ENCODE peak calls at places on chromosomes 11 and 22, in seven cellular contexts. F is MM.1S, W is right atrium auricular region, Z is brain microvascular endothelial cell, C is foreskin keratinocyte, I is fibroblast of villous mesenchyme, Q is GM13977. A is an unnamed sample.
A peak's percentile ranks its signal among the peaks of the same experiment; 100 is the strongest.

GRCh38 chr11:118238397-118238796 is 13.6 kb upstream of the JAML start:
- DNase-seq in C (no peak), Q (no peak), Z (no peak), W (no peak), I (no peak), F (no peak), A (no peak)

GRCh38 chr11:132080121-132080520 is 709.7 kb downstream of the NTM start:
- DNase-seq in I (no peak), W (no peak), Z (no peak), F (no peak), Q (no peak), C (peak; percentile 67), A (no peak)

GRCh38 chr11:11217555-11218286 is 135.3 kb downstream of the CSNK2A3 start:
- DNase-seq in W (no peak), I (no peak), Q (no peak), C (no peak), F (no peak), Z (no peak), A (no peak)

GRCh38 chr11:67629386-67630229 is at the start of gene NUDT8:
- DNase-seq in Z (peak; percentile 54), C (peak; percentile 56), Q (peak; percentile 88), I (peak; percentile 78), F (peak; percentile 93), W (peak; percentile 87), A (peak; percentile 94)

GRCh38 chr22:30260276-30260675 is 6.4 kb downstream of the OSM start:
- DNase-seq in F (no peak), I (no peak), Z (no peak), Q (no peak), C (no peak), W (no peak), A (no peak)

GRCh38 chr11:102545701-102546100 is 15.2 kb upstream of the MMP7 start:
- DNase-seq in Z (no peak), Q (no peak), W (no peak), C (no peak), I (no peak), F (no peak), A (no peak)

GRCh38 chr11:94664336-94664735 is 97.2 kb downstream of the PIWIL4 start:
- DNase-seq in Z (no peak), F (no peak), Q (no peak), C (no peak), W (no peak), I (peak; percentile 36), A (no peak)

GRCh38 chr11:69697489-69697843 is 6.4 kb downstream of the FGF19 start:
- DNase-seq in I (no peak), F (no peak), C (no peak), W (no peak), Z (no peak), Q (no peak), A (no peak)

GRCh38 chr22:23675502-23676415 is 15.1 kb upstream of the RGL4 start:
- DNase-seq in Q (no peak), C (no peak), W (no peak), Z (no peak), F (no peak), I (peak; percentile 21), A (no peak)

GRCh38 chr22:26894766-26895485 is 237.5 kb downstream of the MIAT start:
- DNase-seq in I (peak; percentile 93), C (peak; percentile 58), Z (peak; percentile 91), F (no peak), Q (no peak), W (peak; percentile 53), A (peak; percentile 83)

GRCh38 chr11:18012906-18013781 is at the start of gene SERGEF:
- DNase-seq in Q (peak; percentile 97), C (peak; percentile 54), F (peak; percentile 95), Z (peak; percentile 65), W (peak; percentile 85), I (peak; percentile 89), A (peak; percentile 93)
- TF ChIP-seq CTCF in Q (no peak), C (peak; percentile 41), F (no peak), Z (peak; percentile 3), W (peak; percentile 27), I (peak; percentile 16), A (peak; percentile 28)

GRCh38 chr11:63938481-63939350 is at the start of gene NAA40:
- DNase-seq in C (peak; percentile 87), F (peak; percentile 98), Q (peak; percentile 99), W (peak; percentile 86), Z (peak; percentile 78), I (peak; percentile 91), A (peak; percentile 97)

GRCh38 chr11:63941901-63942300 is 3.1 kb downstream of the NAA40 start:
- DNase-seq in Z (no peak), Q (no peak), I (no peak), F (no peak), W (no peak), C (no peak), A (no peak)

GRCh38 chr11:63940786-63941185 is 2.0 kb downstream of the NAA40 start:
- DNase-seq in I (no peak), W (no peak), F (no peak), C (no peak), Q (no peak), Z (no peak), A (no peak)

GRCh38 chr11:63939351-63939920 is 634 bp downstream of the NAA40 start:
- DNase-seq in Z (no peak), I (peak; percentile 44), C (no peak), Q (peak; percentile 27), W (no peak), F (peak; percentile 36), A (no peak)

GRCh38 chr11:63937713-63938480 is 905 bp upstream of the NAA40 start:
- DNase-seq in Q (peak; percentile 43), W (no peak), Z (no peak), C (no peak), F (peak; percentile 36), I (no peak), A (no peak)
- TF ChIP-seq CTCF in Q (no peak), W (no peak), Z (no peak), C (no peak), F (no peak), I (no peak), A (no peak)

GRCh38 chr11:120256779-120257178 is 16.8 kb downstream of the POU2F3 start:
- DNase-seq in F (no peak), C (no peak), W (no peak), Q (no peak), I (no peak), Z (no peak), A (no peak)

GRCh38 chr11:120259241-120259640 is 19.3 kb downstream of the POU2F3 start:
- DNase-seq in W (no peak), I (no peak), Q (no peak), F (no peak), C (no peak), Z (no peak), A (no peak)

GRCh38 chr11:120257346-120257745 is 17.4 kb downstream of the POU2F3 start:
- DNase-seq in Q (no peak), Z (no peak), W (no peak), I (no peak), C (no peak), F (no peak), A (no peak)

GRCh38 chr11:120259988-120260565 is 20.1 kb downstream of the POU2F3 start:
- DNase-seq in I (no peak), F (no peak), C (no peak), Z (no peak), Q (no peak), W (no peak), A (no peak)

DNA sequence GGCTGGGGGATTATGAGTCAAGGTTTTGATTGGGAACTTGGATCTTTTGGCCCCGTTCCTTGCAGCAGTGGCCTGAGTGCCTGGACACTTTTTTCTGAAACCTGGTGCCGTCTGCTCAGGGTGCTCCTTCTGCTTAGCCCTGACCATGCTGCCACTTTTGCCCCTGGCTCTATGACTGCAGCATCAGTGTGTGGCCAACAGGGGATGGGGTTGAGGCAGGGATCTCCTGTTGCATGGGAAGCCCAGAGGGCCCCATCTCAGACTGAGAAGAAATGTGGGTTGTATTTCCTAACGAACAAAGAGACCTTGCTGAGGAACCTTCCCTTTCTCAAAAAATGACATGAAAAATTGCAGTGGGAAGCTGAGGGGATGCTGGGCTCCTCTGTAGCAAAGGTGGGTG is 18.7 kb downstream of the POU2F3 start:
- DNase-seq in I (no peak), C (no peak), F (no peak), W (no peak), Z (no peak), Q (no peak), A (no peak)
- TF ChIP-seq CTCF in I (no peak), C (peak; percentile 32), F (no peak), W (no peak), Z (peak; percentile 32), Q (no peak), A (no peak)

DNA sequence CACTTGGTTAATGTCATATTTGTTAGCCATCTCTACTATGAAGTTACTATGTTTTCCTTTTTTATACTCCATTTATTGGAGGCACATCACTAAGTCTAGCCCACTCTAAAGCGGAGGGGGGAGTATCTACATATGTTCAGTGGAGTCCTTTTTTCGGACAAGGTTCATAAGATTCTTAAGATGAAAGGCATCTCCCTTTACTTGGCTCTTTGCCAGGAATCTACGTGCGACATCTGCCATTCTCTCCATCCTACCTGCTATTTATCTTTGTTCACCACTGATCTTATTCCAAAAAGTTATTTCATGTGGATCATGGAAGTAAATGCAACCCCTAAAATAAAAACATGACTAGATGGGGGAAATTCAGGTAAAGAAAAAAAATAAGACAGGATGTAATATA is 77.4 kb upstream of the YWHAH start:
- DNase-seq in F (no peak), Z (no peak), Q (no peak), I (no peak), W (no peak), C (no peak), A (no peak)
- TF ChIP-seq CTCF in F (no peak), Z (no peak), Q (no peak), I (no peak), W (no peak), C (no peak), A (no peak)

GRCh38 chr11:127018683-127019279 is 18.2 kb upstream of the KIRREL3 start:
- DNase-seq in Z (no peak), W (no peak), Q (no peak), F (no peak), C (no peak), I (no peak), A (no peak)

GRCh38 chr11:127013550-127013949 is 13.0 kb upstream of the KIRREL3 start:
- DNase-seq in I (no peak), F (no peak), W (no peak), C (no peak), Z (no peak), Q (no peak), A (no peak)

GRCh38 chr11:127017482-127017881 is 16.9 kb upstream of the KIRREL3 start:
- DNase-seq in Q (no peak), F (no peak), C (no peak), I (peak; percentile 29), Z (peak; percentile 60), W (no peak), A (no peak)
- TF ChIP-seq CTCF in Q (no peak), F (no peak), C (peak; percentile 25), I (peak; percentile 26), Z (peak; percentile 84), W (no peak), A (peak; percentile 50)

A was measured in osteocyte.